ENCODE peak calls at places on chromosomes 7 and 10, in four cellular contexts. F is cardiac muscle cell, N is posterior cingulate gyrus, G is NCI-H187 treated with DMSO at 0.1 percent for 48 hours. K is an unnamed sample.

GRCh38 chr10:60735244-60735643 is 43.0 kb upstream of the CDK1 start:
- DNase-seq in F (no peak), N (no peak), G (no peak), K (no peak)

GRCh38 chr7:79452032-79452494 is 1.4 kb downstream of the MAGI2 start:
- DNase-seq in F (peak; percentile 94), N (peak; percentile 93), G (no peak), K (no peak)

GRCh38 chr10:3076138-3076537 is 8.8 kb downstream of the PFKP start:
- DNase-seq in F (no peak), N (no peak), G (no peak), K (no peak)

GRCh38 chr7:76048668-76048988 is 722 bp downstream of the MDH2 start:
- DNase-seq in F (no peak), N (no peak), G (peak; percentile 34), K (no peak)

GRCh38 chr7:130009848-130010688 is 41.1 kb downstream of the ZC3HC1 start:
- DNase-seq in F (peak; percentile 79), N (no peak), G (no peak), K (no peak)

GRCh38 chr7:51075681-51076580 is 240.7 kb downstream of the COBL start:
- DNase-seq in F (no peak), N (no peak), G (no peak), K (no peak)

GRCh38 chr10:510415-510881 is 179.0 kb downstream of the DIP2C start:
- DNase-seq in F (no peak), N (peak; percentile 56), G (peak; percentile 19), K (no peak)

GRCh38 chr10:48531486-48531885 is 73.4 kb downstream of the ARHGAP22 start:
- DNase-seq in F (no peak), N (no peak), G (no peak), K (no peak)

GRCh38 chr7:134362587-134363483 is 46.1 kb upstream of the SLC35B4 start:
- DNase-seq in F (peak; percentile 70), N (no peak), G (no peak), K (no peak)

GRCh38 chr10:121710207-121710606 is 112.0 kb upstream of the FGFR2 start:
- DNase-seq in F (peak; percentile 61), N (no peak), G (no peak), K (no peak)

GRCh38 chr10:67518756-67519155 is 177.2 kb downstream of the CTNNA3 start:
- DNase-seq in F (no peak), N (no peak), G (no peak), K (no peak)

GRCh38 chr10:117264776-117265175 is 23.9 kb downstream of the SLC18A2 start:
- DNase-seq in F (no peak), N (no peak), G (no peak), K (no peak)

K was measured in NCI-H1436 treated with DMSO at 0.1 percent for 48 hours.